ENCODE peak calls at places on chromosomes 5 and 9, in four cellular contexts. One of them, this sample, is unnamed.

GRCh38 chr9:34633851-34634550 is 3.6 kb downstream of the SIGMAR1 start:
- DNase-seq in Calu3: peak; percentile 70
- DNase-seq in CD8-positive, alpha-beta T cell: peak; percentile 60
- DNase-seq in foreskin fibroblast: peak; percentile 83
- DNase-seq in this sample: peak; percentile 71

GRCh38 chr5:15835514-15835913 is 335.5 kb downstream of the FBXL7 start:
- DNase-seq in Calu3: no peak
- DNase-seq in foreskin fibroblast: peak; percentile 60
- DNase-seq in CD8-positive, alpha-beta T cell: no peak
- DNase-seq in this sample: no peak

GRCh38 chr5:147509710-147510651 is at the start of gene DPYSL3:
- DNase-seq in foreskin fibroblast: peak; percentile 88
- DNase-seq in Calu3: peak; percentile 82
- DNase-seq in CD8-positive, alpha-beta T cell: no peak
- DNase-seq in this sample: no peak

GRCh38 chr5:36739751-36740221 is 133.4 kb downstream of the SLC1A3 start:
- DNase-seq in CD8-positive, alpha-beta T cell: peak; percentile 31
- DNase-seq in Calu3: peak; percentile 83
- DNase-seq in foreskin fibroblast: peak; percentile 72
- DNase-seq in this sample: peak; percentile 65

GRCh38 chr9:31394040-31394473 is 990.4 kb upstream of the ACO1 start:
- DNase-seq in foreskin fibroblast: peak; percentile 2
- DNase-seq in Calu3: no peak
- DNase-seq in CD8-positive, alpha-beta T cell: no peak
- DNase-seq in this sample: no peak

GRCh38 chr5:92470770-92471169 is 1087.7 kb upstream of the ARRDC3 start:
- DNase-seq in Calu3: no peak
- DNase-seq in CD8-positive, alpha-beta T cell: no peak
- DNase-seq in foreskin fibroblast: no peak
- DNase-seq in this sample: no peak

GRCh38 chr9:92974161-92974661 is 26.9 kb downstream of the FGD3 start:
- DNase-seq in CD8-positive, alpha-beta T cell: no peak
- DNase-seq in foreskin fibroblast: no peak
- DNase-seq in Calu3: peak; percentile 86
- DNase-seq in this sample: no peak

GRCh38 chr9:98481676-98482075 is 226.2 kb upstream of the TBC1D2 start:
- DNase-seq in CD8-positive, alpha-beta T cell: no peak
- DNase-seq in foreskin fibroblast: no peak
- DNase-seq in Calu3: no peak
- DNase-seq in this sample: no peak

GRCh38 chr9:7907636-7908195 is 108.1 kb upstream of the DMAC1 start:
- DNase-seq in Calu3: no peak
- DNase-seq in foreskin fibroblast: peak; percentile 2
- DNase-seq in CD8-positive, alpha-beta T cell: no peak
- DNase-seq in this sample: no peak

GRCh38 chr5:122063836-122064235 is 14.2 kb downstream of the LOX start:
- DNase-seq in Calu3: no peak
- DNase-seq in foreskin fibroblast: peak; percentile 69
- DNase-seq in CD8-positive, alpha-beta T cell: no peak
- DNase-seq in this sample: no peak

GRCh38 chr9:134182554-134183219 is 18.3 kb upstream of the RNU6ATAC start:
- DNase-seq in foreskin fibroblast: no peak
- DNase-seq in CD8-positive, alpha-beta T cell: no peak
- DNase-seq in Calu3: no peak
- DNase-seq in this sample: peak; percentile 18

GRCh38 chr5:171616002-171616780 is 169.4 kb upstream of the SMIM23 start:
- DNase-seq in CD8-positive, alpha-beta T cell: no peak
- DNase-seq in foreskin fibroblast: no peak
- DNase-seq in Calu3: no peak
- DNase-seq in this sample: no peak

GRCh38 chr5:1291611-1292080 is 3.2 kb downstream of the TERT start:
- DNase-seq in Calu3: no peak
- DNase-seq in CD8-positive, alpha-beta T cell: no peak
- DNase-seq in foreskin fibroblast: no peak
- DNase-seq in this sample: peak; percentile 7

GRCh38 chr5:429453-430188 is 13.4 kb upstream of the EXOC3 start:
- DNase-seq in foreskin fibroblast: peak; percentile 90
- DNase-seq in Calu3: no peak
- DNase-seq in CD8-positive, alpha-beta T cell: no peak
- DNase-seq in this sample: no peak

GRCh38 chr5:129670944-129671343 is 77.0 kb upstream of the MINAR2 start:
- DNase-seq in CD8-positive, alpha-beta T cell: no peak
- DNase-seq in foreskin fibroblast: peak; percentile 87
- DNase-seq in Calu3: no peak
- DNase-seq in this sample: no peak

GRCh38 chr5:74184649-74185048 is 455.9 kb downstream of the ENC1 start:
- DNase-seq in CD8-positive, alpha-beta T cell: no peak
- DNase-seq in Calu3: no peak
- DNase-seq in foreskin fibroblast: no peak
- DNase-seq in this sample: no peak

GRCh38 chr9:18138676-18139075 is 335.3 kb upstream of the ADAMTSL1 start:
- DNase-seq in CD8-positive, alpha-beta T cell: no peak
- DNase-seq in foreskin fibroblast: no peak
- DNase-seq in Calu3: no peak
- DNase-seq in this sample: no peak

GRCh38 chr9:31336841-31337240 is 1047.6 kb upstream of the ACO1 start:
- DNase-seq in foreskin fibroblast: no peak
- DNase-seq in Calu3: no peak
- DNase-seq in CD8-positive, alpha-beta T cell: no peak
- DNase-seq in this sample: no peak

GRCh38 chr5:55702612-55703345 is 9.3 kb downstream of the SLC38A9 start:
- DNase-seq in foreskin fibroblast: no peak
- DNase-seq in Calu3: no peak
- DNase-seq in CD8-positive, alpha-beta T cell: no peak
- DNase-seq in this sample: no peak

GRCh38 chr5:124277767-124278536 is 468.5 kb downstream of the ZNF608 start:
- DNase-seq in Calu3: no peak
- DNase-seq in CD8-positive, alpha-beta T cell: no peak
- DNase-seq in foreskin fibroblast: no peak
- DNase-seq in this sample: no peak

GRCh38 chr9:137166242-137167112 is 3.4 kb downstream of the LRRC26 start:
- DNase-seq in Calu3: no peak
- DNase-seq in foreskin fibroblast: no peak
- DNase-seq in CD8-positive, alpha-beta T cell: no peak
- DNase-seq in this sample: no peak

GRCh38 chr5:155004138-155004744 is 9.3 kb upstream of the KIF4B start:
- DNase-seq in Calu3: peak; percentile 76
- DNase-seq in CD8-positive, alpha-beta T cell: no peak
- DNase-seq in foreskin fibroblast: peak; percentile 10
- DNase-seq in this sample: no peak

GRCh38 chr9:7177383-7177782 is 419.6 kb downstream of the KDM4C start:
- DNase-seq in foreskin fibroblast: no peak
- DNase-seq in Calu3: no peak
- DNase-seq in CD8-positive, alpha-beta T cell: no peak
- DNase-seq in this sample: no peak

GRCh38 chr9:114799441-114799840 is 6.4 kb downstream of the TNFSF15 start:
- DNase-seq in foreskin fibroblast: no peak
- DNase-seq in CD8-positive, alpha-beta T cell: no peak
- DNase-seq in Calu3: no peak
- DNase-seq in this sample: no peak

GRCh38 chr5:53381-54174 is 38.4 kb upstream of the PLEKHG4B start:
- DNase-seq in Calu3: peak; percentile 86
- DNase-seq in CD8-positive, alpha-beta T cell: no peak
- DNase-seq in foreskin fibroblast: peak; percentile 52
- DNase-seq in this sample: no peak

GRCh38 chr9:132046456-132046855 is 33.2 kb downstream of the MED27 start:
- DNase-seq in CD8-positive, alpha-beta T cell: no peak
- DNase-seq in foreskin fibroblast: no peak
- DNase-seq in Calu3: no peak
- DNase-seq in this sample: no peak

GRCh38 chr9:130714586-130715110 is 21.1 kb downstream of the EXOSC2 start:
- DNase-seq in foreskin fibroblast: no peak
- DNase-seq in Calu3: no peak
- DNase-seq in CD8-positive, alpha-beta T cell: no peak
- DNase-seq in this sample: no peak

GRCh38 chr5:132644177-132644576 is 13.8 kb upstream of the IL13 start:
- DNase-seq in Calu3: no peak
- DNase-seq in CD8-positive, alpha-beta T cell: no peak
- DNase-seq in foreskin fibroblast: no peak
- DNase-seq in this sample: no peak

DNA sequence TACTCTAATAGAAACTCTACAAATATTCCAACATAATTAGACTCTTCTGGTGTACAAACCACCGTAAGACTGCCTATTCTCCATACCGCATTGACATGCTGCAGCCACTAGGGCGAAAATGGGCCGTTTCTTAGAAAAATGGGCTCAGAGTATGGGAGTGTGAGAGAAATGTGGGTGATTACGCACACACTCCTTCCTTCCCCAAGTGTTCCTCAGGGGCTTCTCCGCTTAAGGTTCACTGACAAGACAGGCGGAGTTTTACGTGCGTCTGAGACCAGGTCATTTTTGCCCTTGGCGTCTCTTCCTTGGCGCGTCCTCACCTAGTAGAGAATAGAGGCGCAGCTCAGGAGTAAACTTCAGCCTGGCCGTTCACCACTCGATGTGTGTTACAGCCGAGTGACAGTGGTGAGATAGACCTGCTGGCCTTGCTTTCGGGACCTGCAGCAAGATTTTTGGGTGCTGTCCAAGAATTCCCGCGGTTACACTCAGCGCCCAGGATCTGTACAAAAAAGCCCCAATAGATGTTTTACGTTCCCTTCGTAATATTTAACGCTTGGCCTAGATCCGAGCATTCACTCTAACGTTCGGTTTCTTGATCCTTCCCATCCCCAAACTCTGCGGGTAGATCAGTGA is 1.8 kb upstream of the NTRK2 start:
- DNase-seq in CD8-positive, alpha-beta T cell: no peak
- DNase-seq in foreskin fibroblast: peak; percentile 41
- DNase-seq in Calu3: peak; percentile 4
- DNase-seq in this sample: no peak
- TF ChIP-seq CTCF in CD8-positive, alpha-beta T cell: no peak
- TF ChIP-seq CTCF in foreskin fibroblast: peak; percentile 54
- TF ChIP-seq CTCF in Calu3: no peak
- TF ChIP-seq CTCF in this sample: no peak

GRCh38 chr9:109859447-109859846 is 79.4 kb downstream of the PALM2AKAP2 start:
- DNase-seq in foreskin fibroblast: peak; percentile 22
- DNase-seq in CD8-positive, alpha-beta T cell: no peak
- DNase-seq in Calu3: no peak
- DNase-seq in this sample: no peak

GRCh38 chr9:109861918-109862317 is 81.9 kb downstream of the PALM2AKAP2 start:
- DNase-seq in foreskin fibroblast: peak; percentile 55
- DNase-seq in Calu3: no peak
- DNase-seq in CD8-positive, alpha-beta T cell: no peak
- DNase-seq in this sample: no peak

GRCh38 chr9:109861499-109861898 is 81.5 kb downstream of the PALM2AKAP2 start:
- DNase-seq in CD8-positive, alpha-beta T cell: no peak
- DNase-seq in foreskin fibroblast: peak; percentile 89
- DNase-seq in Calu3: no peak
- DNase-seq in this sample: no peak

GRCh38 chr9:109863961-109864360 is 84.0 kb downstream of the PALM2AKAP2 start:
- DNase-seq in Calu3: no peak
- DNase-seq in CD8-positive, alpha-beta T cell: no peak
- DNase-seq in foreskin fibroblast: no peak
- DNase-seq in this sample: no peak

GRCh38 chr9:109862452-109862851 is 82.5 kb downstream of the PALM2AKAP2 start:
- DNase-seq in CD8-positive, alpha-beta T cell: no peak
- DNase-seq in foreskin fibroblast: no peak
- DNase-seq in Calu3: no peak
- DNase-seq in this sample: no peak
- TF ChIP-seq CTCF in CD8-positive, alpha-beta T cell: no peak
- TF ChIP-seq CTCF in foreskin fibroblast: no peak
- TF ChIP-seq CTCF in Calu3: no peak
- TF ChIP-seq CTCF in this sample: no peak

DNA sequence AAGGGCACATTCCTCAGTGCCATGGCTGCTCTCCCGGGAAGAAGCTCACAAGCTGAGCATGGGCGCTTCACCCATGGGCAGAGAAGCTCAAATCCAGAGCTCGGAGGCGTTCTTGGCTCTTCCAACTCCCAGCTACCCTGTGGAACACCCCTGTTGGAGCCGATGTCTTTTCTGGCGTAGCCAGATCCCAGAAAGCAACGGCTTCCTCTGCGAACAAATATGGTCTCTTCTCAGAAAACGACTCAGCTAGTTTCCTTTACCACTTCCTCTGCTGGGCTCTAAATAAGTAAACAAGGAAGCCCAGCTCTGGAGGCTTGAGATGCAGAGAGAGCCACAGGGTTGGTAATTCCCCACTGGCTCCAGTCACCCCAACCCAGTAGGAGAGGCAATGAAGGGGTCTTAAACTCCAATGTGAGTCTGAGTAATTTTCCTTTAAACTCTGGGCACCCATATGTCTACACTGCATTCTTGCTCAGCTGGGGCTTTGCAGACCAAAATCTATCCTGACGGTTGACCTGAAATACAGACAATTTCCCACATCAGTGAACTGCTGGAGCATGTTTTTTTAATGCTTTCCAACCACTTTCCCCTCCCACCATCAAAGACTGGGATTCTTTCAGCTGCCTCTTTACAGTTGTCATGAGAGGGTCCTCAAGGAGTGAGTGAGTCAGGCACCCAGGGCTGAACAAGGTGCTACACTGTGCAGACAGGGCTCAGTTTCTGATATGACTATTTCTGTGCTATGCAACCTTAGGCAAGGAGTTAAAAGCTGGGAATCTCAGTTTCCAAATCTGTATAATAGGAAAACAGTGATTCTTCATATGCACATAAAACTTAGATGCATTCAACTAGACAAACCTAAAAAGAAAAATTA is at the start of gene LCP2:
- DNase-seq in foreskin fibroblast: no peak
- DNase-seq in Calu3: no peak
- DNase-seq in CD8-positive, alpha-beta T cell: no peak
- DNase-seq in this sample: no peak
- TF ChIP-seq CTCF in foreskin fibroblast: no peak
- TF ChIP-seq CTCF in Calu3: no peak
- TF ChIP-seq CTCF in CD8-positive, alpha-beta T cell: no peak
- TF ChIP-seq CTCF in this sample: no peak

DNA sequence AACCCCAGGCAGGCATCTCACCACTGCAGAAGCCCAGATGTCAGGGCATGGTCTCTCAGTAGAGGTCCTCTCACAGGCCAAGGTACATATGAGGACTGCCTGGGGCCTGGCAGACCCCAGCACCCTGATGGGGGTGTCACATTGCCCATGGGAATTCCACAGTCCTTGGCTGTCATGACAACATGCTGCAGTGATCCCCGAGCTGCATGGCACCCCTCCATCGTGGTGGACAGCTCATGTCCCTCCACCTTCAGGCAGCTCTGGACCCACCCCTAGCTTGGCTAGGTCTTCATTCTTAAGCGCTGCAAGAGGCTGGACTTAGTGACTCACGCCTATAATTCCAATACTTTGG is 74.1 kb upstream of the LRRTM2 start:
- DNase-seq in Calu3: no peak
- DNase-seq in foreskin fibroblast: no peak
- DNase-seq in CD8-positive, alpha-beta T cell: no peak
- DNase-seq in this sample: no peak
- TF ChIP-seq CTCF in Calu3: no peak
- TF ChIP-seq CTCF in foreskin fibroblast: no peak
- TF ChIP-seq CTCF in CD8-positive, alpha-beta T cell: no peak
- TF ChIP-seq CTCF in this sample: no peak